ENCODE peak calls at places on chromosome 9, in seven cellular contexts. G is mesothelial cell of epicardium, K is dermis microvascular lymphatic vessel endothelial cell, O is HCEC 1CT, C is AG08395, W is tibial artery, L is cardiac fibroblast. J is an unnamed sample.

GRCh38 chr9:124754289-124754688 is 16.8 kb downstream of the NR6A1 start:
- DNase-seq in W (no peak), L (peak), O (peak), G (no peak), C (peak), K (no peak), J (no peak)

GRCh38 chr9:130453487-130453886 is 8.7 kb downstream of the ASS1 start:
- DNase-seq in G (peak), C (no peak), K (peak), W (no peak), L (peak), O (no peak), J (no peak)

GRCh38 chr9:88826651-88827245 is 164.5 kb upstream of the S1PR3 start:
- DNase-seq in O (peak), L (peak), C (peak), G (no peak), W (no peak), K (no peak), J (no peak)

GRCh38 chr9:110156902-110157301 is 51.1 kb downstream of the C9orf152 start:
- DNase-seq in C (peak), L (peak), W (no peak), O (no peak), G (no peak), K (no peak), J (no peak)

GRCh38 chr9:105694848-105695581 is 674 bp downstream of the TMEM38B start:
- DNase-seq in O (peak), G (peak), L (peak), C (peak), K (peak), W (peak), J (peak)

GRCh38 chr9:93118863-93119702 is 15.0 kb downstream of the NINJ1 start:
- DNase-seq in O (no peak), G (no peak), W (peak), K (no peak), L (no peak), C (no peak), J (no peak)

GRCh38 chr9:93301291-93301811 is 117.4 kb downstream of the WNK2 start:
- DNase-seq in C (no peak), O (no peak), K (no peak), L (no peak), W (peak), G (no peak), J (no peak)

GRCh38 chr9:2502760-2503159 is 118.8 kb upstream of the VLDLR start:
- DNase-seq in W (no peak), O (peak), C (peak), K (no peak), L (no peak), G (no peak), J (no peak)

GRCh38 chr9:130201399-130201873 is 29.2 kb downstream of the NCS1 start:
- DNase-seq in K (no peak), O (no peak), C (no peak), W (peak), G (no peak), L (no peak), J (no peak)